ENCODE peak calls at places on chromosomes 1 and 21, in six cellular contexts. E is cardiac muscle cell, H is heart left ventricle, A is mucosa of descending colon, J is A549, B is stomach. K is an unnamed sample. For H3K9me3, the result is how much of the 10 kb centered on the place peaks cover.

GRCh38 chr1:243291287-243291686 is 35.4 kb downstream of the SDCCAG8 start:
- DNase-seq in E (no peak), H (no peak), A (no peak), J (no peak), B (no peak), K (no peak)

GRCh38 chr1:228093050-228093906 is 9.8 kb downstream of the C1orf35 start:
- DNase-seq in E (no peak), H (no peak), A (no peak), J (no peak), B (peak), K (no peak)

GRCh38 chr1:160951443-160952128 is 3.0 kb downstream of the ITLN2 start:
- DNase-seq in E (peak), H (peak), A (peak), J (peak), B (peak), K (peak)

GRCh38 chr1:2583871-2584341 is 2.7 kb upstream of the PRXL2B start:
- DNase-seq in E (no peak), H (peak), A (peak), J (peak), B (no peak), K (no peak)

GRCh38 chr1:92366045-92366405 is 67.2 kb downstream of the RPAP2 start:
- DNase-seq in E (no peak), H (no peak), A (no peak), J (no peak), B (no peak), K (no peak)

GRCh38 chr1:230901711-230902110 is 33.4 kb upstream of the C1orf198 start:
- DNase-seq in E (no peak), H (no peak), A (no peak), J (no peak), B (no peak), K (no peak)

GRCh38 chr1:167221126-167221803 is 579 bp downstream of the POU2F1 start:
- DNase-seq in E (peak), H (peak), A (peak), J (no peak), B (peak), K (no peak)

GRCh38 chr1:117795190-117795589 is 134.2 kb downstream of the GDAP2 start:
- DNase-seq in E (no peak), H (peak), A (no peak), J (no peak), B (no peak), K (no peak)

GRCh38 chr1:64396817-64397216 is 73.1 kb upstream of the CACHD1 start:
- DNase-seq in E (no peak), H (no peak), A (no peak), J (peak), B (no peak), K (no peak)

GRCh38 chr1:233045591-233045990 is 95.2 kb downstream of the NTPCR start:
- DNase-seq in E (no peak), H (no peak), A (no peak), J (no peak), B (no peak), K (no peak)

GRCh38 chr1:206687915-206688442 is 3.3 kb downstream of the MAPKAPK2 start:
- DNase-seq in E (no peak), H (no peak), A (no peak), J (no peak), B (no peak), K (no peak)

GRCh38 chr1:247013391-247013790 is 5.5 kb upstream of the ZNF695 start:
- DNase-seq in E (no peak), H (no peak), A (no peak), J (no peak), B (no peak), K (no peak)

GRCh38 chr1:58765016-58765415 is 18.8 kb downstream of the JUN start:
- DNase-seq in E (no peak), H (no peak), A (no peak), J (no peak), B (no peak), K (no peak)

GRCh38 chr21:46092026-46092764 is 5.7 kb upstream of the COL6A2 start:
- DNase-seq in E (no peak), H (peak), A (peak), J (no peak), B (peak), K (no peak)

GRCh38 chr1:224494343-224494742 is 59.7 kb upstream of the WDR26 start:
- DNase-seq in E (no peak), H (no peak), A (no peak), J (no peak), B (no peak), K (no peak)

GRCh38 chr1:31843506-31843905 is 27.7 kb upstream of the SPOCD1 start:
- DNase-seq in E (no peak), H (no peak), A (no peak), J (no peak), B (no peak), K (no peak)

GRCh38 chr1:236141447-236142357 is 637 bp upstream of the GPR137B start:
- DNase-seq in E (peak), H (peak), A (peak), J (peak), B (peak), K (no peak)

GRCh38 chr1:185314416-185314815 is 2.6 kb downstream of the IVNS1ABP start:
- DNase-seq in E (peak), H (no peak), A (peak), J (no peak), B (no peak), K (no peak)

GRCh38 chr1:195704028-195704427 is 904.2 kb downstream of the KCNT2 start:
- DNase-seq in E (no peak), H (no peak), A (no peak), J (no peak), B (no peak), K (no peak)

GRCh38 chr1:244599937-244600350 is 53.0 kb upstream of the DESI2 start:
- DNase-seq in E (no peak), H (no peak), A (peak), J (peak), B (peak), K (no peak)
- H3K4me3 ChIP-seq in E (no peak), H (no peak), A (no peak), J (peak), B (no peak), K (no peak)

GRCh38 chr1:78275906-78276690 is 214.7 kb upstream of the PTGFR start:
- DNase-seq in E (no peak), H (no peak), A (no peak), J (no peak), B (no peak), K (no peak)
- TF ChIP-seq CTCF in E (no peak), H (no peak), A (no peak), J (no peak), B (no peak), K (no peak)

GRCh38 chr1:172616646-172617045 is 42.3 kb upstream of the FASLG start:
- DNase-seq in E (no peak), H (no peak), A (no peak), J (no peak), B (no peak), K (no peak)
- H3K9me3 ChIP-seq in E (under half), H (under half), A (under half), J (under half), B (under half), K (under half)

GRCh38 chr1:81327743-81328142 is 473.0 kb upstream of the ADGRL2 start:
- DNase-seq in E (no peak), H (no peak), A (no peak), J (no peak), B (no peak), K (no peak)
- H3K4me3 ChIP-seq in E (no peak), H (no peak), A (no peak), J (no peak), B (no peak), K (no peak)

GRCh38 chr1:198794498-198794897 is 155.7 kb downstream of the PTPRC start:
- DNase-seq in E (no peak), H (no peak), A (no peak), J (no peak), B (no peak), K (no peak)

GRCh38 chr1:198788561-198789064 is 149.8 kb downstream of the PTPRC start:
- DNase-seq in E (peak), H (no peak), A (peak), J (no peak), B (no peak), K (no peak)
- TF ChIP-seq CTCF in E (peak), H (no peak), A (no peak), J (no peak), B (no peak), K (peak)

GRCh38 chr21:14075346-14076142 is 135.2 kb downstream of the LIPI start:
- DNase-seq in E (no peak), H (no peak), A (no peak), J (no peak), B (no peak), K (no peak)
- H3K9me3 ChIP-seq in E (under half), H (under half), A (half or more), J (under half), B (under half), K (under half)